ENCODE peak calls at places on chromosomes 2 and 18, in nine cellular contexts. One of them, this sample, is unnamed. For H3K27me3 and H3K36me3, the result is how much of the 10 kb centered on the place peaks cover.

GRCh38 chr2:101518470-101519172 is 43.7 kb upstream of the RFX8 start:
- DNase-seq in neural progenitor cell: peak
- DNase-seq in body of pancreas: peak
- DNase-seq in psoas muscle: no peak
- DNase-seq in colonic mucosa: peak
- DNase-seq in cardiac muscle cell: peak
- DNase-seq in PC-9: peak
- DNase-seq in aorta: no peak
- DNase-seq in GM23248: peak
- DNase-seq in this sample: no peak

GRCh38 chr2:182228741-182229140 is 198.1 kb downstream of the PDE1A start:
- DNase-seq in neural progenitor cell: no peak
- DNase-seq in body of pancreas: no peak
- DNase-seq in psoas muscle: no peak
- DNase-seq in colonic mucosa: no peak
- DNase-seq in cardiac muscle cell: no peak
- DNase-seq in PC-9: no peak
- DNase-seq in aorta: no peak
- DNase-seq in GM23248: peak
- DNase-seq in this sample: no peak

GRCh38 chr2:8234757-8235374 is 447.0 kb upstream of the ID2 start:
- DNase-seq in neural progenitor cell: no peak
- DNase-seq in body of pancreas: no peak
- DNase-seq in psoas muscle: no peak
- DNase-seq in colonic mucosa: no peak
- DNase-seq in cardiac muscle cell: no peak
- DNase-seq in PC-9: no peak
- DNase-seq in aorta: no peak
- DNase-seq in GM23248: no peak
- DNase-seq in this sample: no peak

GRCh38 chr2:17311771-17312511 is 206.3 kb downstream of the RAD51AP2 start:
- DNase-seq in neural progenitor cell: no peak
- DNase-seq in body of pancreas: no peak
- DNase-seq in psoas muscle: no peak
- DNase-seq in colonic mucosa: no peak
- DNase-seq in cardiac muscle cell: no peak
- DNase-seq in PC-9: no peak
- DNase-seq in aorta: no peak
- DNase-seq in GM23248: peak
- DNase-seq in this sample: no peak

GRCh38 chr2:95276244-95276887 is 2.1 kb downstream of the PROM2 start:
- DNase-seq in neural progenitor cell: no peak
- DNase-seq in body of pancreas: peak
- DNase-seq in psoas muscle: peak
- DNase-seq in colonic mucosa: no peak
- DNase-seq in cardiac muscle cell: no peak
- DNase-seq in PC-9: no peak
- DNase-seq in aorta: peak
- DNase-seq in GM23248: no peak
- DNase-seq in this sample: no peak

GRCh38 chr2:11315074-11315705 is 29.2 kb downstream of the ROCK2 start:
- DNase-seq in neural progenitor cell: no peak
- DNase-seq in body of pancreas: no peak
- DNase-seq in psoas muscle: no peak
- DNase-seq in colonic mucosa: no peak
- DNase-seq in cardiac muscle cell: no peak
- DNase-seq in PC-9: no peak
- DNase-seq in aorta: no peak
- DNase-seq in GM23248: no peak
- DNase-seq in this sample: no peak

GRCh38 chr18:34709104-34709503 is 994 bp upstream of the DTNA start:
- DNase-seq in neural progenitor cell: no peak
- DNase-seq in body of pancreas: no peak
- DNase-seq in psoas muscle: peak
- DNase-seq in colonic mucosa: no peak
- DNase-seq in cardiac muscle cell: no peak
- DNase-seq in PC-9: no peak
- DNase-seq in aorta: no peak
- DNase-seq in GM23248: peak
- DNase-seq in this sample: no peak

GRCh38 chr2:143635302-143635701 is 506.1 kb downstream of the ARHGAP15 start:
- DNase-seq in neural progenitor cell: no peak
- DNase-seq in body of pancreas: no peak
- DNase-seq in psoas muscle: no peak
- DNase-seq in colonic mucosa: no peak
- DNase-seq in cardiac muscle cell: peak
- DNase-seq in PC-9: no peak
- DNase-seq in aorta: no peak
- DNase-seq in GM23248: no peak
- DNase-seq in this sample: no peak

GRCh38 chr2:98886066-98886554 is 49.9 kb downstream of the CRACDL start:
- DNase-seq in neural progenitor cell: no peak
- DNase-seq in body of pancreas: no peak
- DNase-seq in psoas muscle: no peak
- DNase-seq in colonic mucosa: no peak
- DNase-seq in cardiac muscle cell: no peak
- DNase-seq in PC-9: no peak
- DNase-seq in aorta: no peak
- DNase-seq in GM23248: no peak
- DNase-seq in this sample: peak

GRCh38 chr2:133568172-133568571 is at the start of gene NCKAP5:
- DNase-seq in neural progenitor cell: peak
- DNase-seq in body of pancreas: peak
- DNase-seq in psoas muscle: peak
- DNase-seq in colonic mucosa: peak
- DNase-seq in cardiac muscle cell: peak
- DNase-seq in PC-9: no peak
- DNase-seq in aorta: no peak
- DNase-seq in GM23248: peak
- DNase-seq in this sample: peak

GRCh38 chr2:60551241-60552095 is 2.0 kb downstream of the BCL11A start:
- DNase-seq in neural progenitor cell: peak
- DNase-seq in body of pancreas: peak
- DNase-seq in psoas muscle: no peak
- DNase-seq in colonic mucosa: peak
- DNase-seq in cardiac muscle cell: peak
- DNase-seq in PC-9: no peak
- DNase-seq in aorta: peak
- DNase-seq in GM23248: peak
- DNase-seq in this sample: no peak

GRCh38 chr2:60550151-60550983 is 3.1 kb downstream of the BCL11A start:
- DNase-seq in neural progenitor cell: peak
- DNase-seq in body of pancreas: peak
- DNase-seq in psoas muscle: peak
- DNase-seq in colonic mucosa: peak
- DNase-seq in cardiac muscle cell: peak
- DNase-seq in PC-9: no peak
- DNase-seq in aorta: peak
- DNase-seq in GM23248: peak
- DNase-seq in this sample: no peak

GRCh38 chr2:60552096-60552850 is 1.2 kb downstream of the BCL11A start:
- DNase-seq in neural progenitor cell: peak
- DNase-seq in body of pancreas: peak
- DNase-seq in psoas muscle: no peak
- DNase-seq in colonic mucosa: no peak
- DNase-seq in cardiac muscle cell: peak
- DNase-seq in PC-9: no peak
- DNase-seq in aorta: no peak
- DNase-seq in GM23248: peak
- DNase-seq in this sample: no peak

GRCh38 chr2:60549250-60550150 is 4.0 kb downstream of the BCL11A start:
- DNase-seq in neural progenitor cell: peak
- DNase-seq in body of pancreas: peak
- DNase-seq in psoas muscle: peak
- DNase-seq in colonic mucosa: peak
- DNase-seq in cardiac muscle cell: peak
- DNase-seq in PC-9: no peak
- DNase-seq in aorta: no peak
- DNase-seq in GM23248: peak
- DNase-seq in this sample: no peak

GRCh38 chr2:60550984-60551240 is 2.5 kb downstream of the BCL11A start:
- DNase-seq in neural progenitor cell: no peak
- DNase-seq in body of pancreas: no peak
- DNase-seq in psoas muscle: no peak
- DNase-seq in colonic mucosa: no peak
- DNase-seq in cardiac muscle cell: no peak
- DNase-seq in PC-9: no peak
- DNase-seq in aorta: no peak
- DNase-seq in GM23248: no peak
- DNase-seq in this sample: no peak
- H3K27me3 ChIP-seq in neural progenitor cell: under half
- H3K27me3 ChIP-seq in body of pancreas: under half
- H3K27me3 ChIP-seq in psoas muscle: under half
- H3K27me3 ChIP-seq in colonic mucosa: under half
- H3K27me3 ChIP-seq in cardiac muscle cell: under half
- H3K27me3 ChIP-seq in PC-9: half or more
- H3K27me3 ChIP-seq in aorta: under half
- H3K27me3 ChIP-seq in GM23248: under half
- H3K27me3 ChIP-seq in this sample: under half

DNA sequence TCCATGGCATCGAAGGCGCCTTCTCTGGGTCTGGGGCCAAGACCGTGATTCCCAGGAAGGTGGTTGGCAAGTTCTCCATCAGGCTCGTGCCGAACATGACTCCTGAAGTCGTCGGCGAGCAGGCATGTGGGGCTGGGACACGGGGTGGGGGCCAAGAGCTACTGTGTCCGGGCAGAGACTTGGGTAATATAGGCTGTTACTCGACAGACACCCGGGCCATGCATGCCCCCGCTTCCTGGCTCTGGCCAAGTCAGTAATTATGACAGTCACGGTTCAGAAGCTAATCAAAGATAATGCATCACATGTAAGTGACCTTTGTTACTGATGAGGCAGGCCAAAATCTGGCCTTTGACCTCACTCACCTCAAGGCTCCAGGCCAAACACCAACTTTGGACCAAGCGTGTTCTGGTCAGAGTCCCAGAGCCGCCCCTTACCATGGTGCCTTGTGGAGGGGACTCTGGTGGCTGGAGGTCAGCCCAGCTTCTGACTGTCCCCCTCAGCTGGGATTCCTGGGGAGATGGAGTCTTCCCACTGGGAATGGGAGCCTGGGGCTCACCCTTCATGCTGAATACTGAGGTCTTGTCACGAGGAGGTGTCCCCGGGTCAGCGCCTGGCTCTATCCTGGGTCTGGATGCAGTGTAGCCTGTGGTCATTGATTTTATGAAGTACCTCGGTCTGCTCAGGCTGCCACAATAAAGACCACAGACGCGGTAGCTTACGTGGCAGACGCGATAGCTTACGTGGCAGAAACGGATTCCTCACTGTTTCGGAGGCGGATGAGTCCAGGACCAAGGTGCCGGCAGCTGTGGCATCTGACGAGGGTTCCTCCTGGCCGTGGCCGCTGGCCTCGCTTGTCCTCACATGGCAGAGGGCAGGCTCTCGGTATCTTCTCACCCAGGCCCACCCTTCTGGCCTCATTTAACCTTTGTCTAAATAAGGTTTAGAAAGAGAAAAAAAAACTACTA is 17.7 kb upstream of the CNDP1 start:
- DNase-seq in neural progenitor cell: no peak
- DNase-seq in body of pancreas: no peak
- DNase-seq in psoas muscle: no peak
- DNase-seq in colonic mucosa: no peak
- DNase-seq in cardiac muscle cell: no peak
- DNase-seq in PC-9: no peak
- DNase-seq in aorta: no peak
- DNase-seq in GM23248: no peak
- DNase-seq in this sample: no peak
- H3K36me3 ChIP-seq in neural progenitor cell: under half
- H3K36me3 ChIP-seq in body of pancreas: under half
- H3K36me3 ChIP-seq in psoas muscle: under half
- H3K36me3 ChIP-seq in colonic mucosa: under half
- H3K36me3 ChIP-seq in cardiac muscle cell: under half
- H3K36me3 ChIP-seq in PC-9: under half
- H3K36me3 ChIP-seq in aorta: under half
- H3K36me3 ChIP-seq in GM23248: under half
- H3K36me3 ChIP-seq in this sample: half or more

DNA sequence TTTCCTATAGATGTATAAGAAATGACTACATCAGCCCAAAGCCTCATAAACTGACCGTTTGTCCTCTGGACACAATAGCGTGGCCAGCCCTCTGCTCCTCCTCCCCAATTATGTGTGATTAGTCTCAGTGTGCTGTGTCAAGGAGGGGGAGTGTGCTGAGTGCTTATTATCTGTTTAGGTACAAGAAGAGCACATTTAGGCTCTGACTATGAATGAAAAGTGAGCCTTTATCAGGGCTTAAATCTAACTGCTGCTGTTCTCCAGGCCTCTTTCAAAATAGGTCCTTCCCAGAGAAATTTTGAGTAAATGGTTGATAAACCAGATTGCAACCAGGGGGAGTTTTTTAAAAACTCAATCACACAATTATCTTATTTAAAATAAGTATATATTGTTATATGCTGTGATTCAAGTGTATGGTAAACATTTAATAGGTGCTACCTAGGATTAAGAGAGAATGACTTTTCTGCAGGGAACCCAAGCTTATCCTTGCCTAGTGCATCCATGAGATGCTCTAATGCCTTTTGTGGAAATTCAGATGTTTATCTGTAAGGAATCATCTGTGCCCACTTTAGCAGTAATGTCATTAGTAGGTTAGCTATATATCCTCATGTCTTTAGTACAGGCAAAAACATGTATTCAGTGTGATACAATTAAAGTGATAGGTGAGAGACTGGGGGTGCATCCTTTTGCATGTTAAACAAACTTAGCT is 168.7 kb upstream of the SIX3 start:
- DNase-seq in neural progenitor cell: peak
- DNase-seq in body of pancreas: no peak
- DNase-seq in psoas muscle: no peak
- DNase-seq in colonic mucosa: no peak
- DNase-seq in cardiac muscle cell: no peak
- DNase-seq in PC-9: no peak
- DNase-seq in aorta: no peak
- DNase-seq in GM23248: no peak
- DNase-seq in this sample: no peak
- H3K27me3 ChIP-seq in neural progenitor cell: under half
- H3K27me3 ChIP-seq in body of pancreas: under half
- H3K27me3 ChIP-seq in psoas muscle: under half
- H3K27me3 ChIP-seq in colonic mucosa: under half
- H3K27me3 ChIP-seq in cardiac muscle cell: half or more
- H3K27me3 ChIP-seq in PC-9: under half
- H3K27me3 ChIP-seq in aorta: under half
- H3K27me3 ChIP-seq in GM23248: under half
- H3K27me3 ChIP-seq in this sample: under half

DNA sequence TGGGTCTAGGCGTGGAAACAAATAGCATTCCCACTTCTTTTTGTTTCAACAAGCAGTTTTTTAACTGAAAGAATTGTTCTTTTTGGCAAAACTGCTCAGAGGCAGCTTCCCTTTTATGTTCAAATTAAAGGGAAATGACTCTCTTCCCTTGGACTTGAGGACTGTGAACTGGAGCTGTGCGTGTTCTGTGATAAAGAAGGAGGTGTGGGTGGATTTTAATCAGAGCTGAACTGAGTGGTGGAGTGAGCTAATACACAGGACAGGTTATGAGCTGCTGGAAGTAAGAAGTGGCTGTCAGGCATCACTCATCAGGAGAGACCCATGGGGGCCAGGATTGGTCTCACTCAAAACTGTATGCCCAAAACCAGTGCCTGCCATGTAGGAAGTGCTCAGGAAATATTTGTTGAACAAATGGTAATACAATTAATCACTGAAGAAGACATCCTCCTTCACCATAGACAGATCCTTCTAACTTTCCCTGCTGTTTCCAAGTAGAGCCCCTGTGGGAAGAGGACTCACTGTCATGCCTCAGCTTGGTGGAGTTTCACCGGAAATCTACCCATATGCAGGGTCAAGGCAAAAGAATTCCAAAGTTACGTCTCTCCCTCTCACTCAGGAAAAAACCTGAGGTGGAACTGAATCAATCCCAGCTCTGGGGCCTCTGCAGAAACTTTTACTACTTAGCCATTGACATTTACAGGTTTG is 55.9 kb downstream of the FEZ2 start:
- DNase-seq in neural progenitor cell: no peak
- DNase-seq in body of pancreas: no peak
- DNase-seq in psoas muscle: no peak
- DNase-seq in colonic mucosa: no peak
- DNase-seq in cardiac muscle cell: peak
- DNase-seq in PC-9: no peak
- DNase-seq in aorta: no peak
- DNase-seq in GM23248: peak
- DNase-seq in this sample: no peak
- H3K36me3 ChIP-seq in neural progenitor cell: under half
- H3K36me3 ChIP-seq in body of pancreas: under half
- H3K36me3 ChIP-seq in psoas muscle: under half
- H3K36me3 ChIP-seq in colonic mucosa: under half
- H3K36me3 ChIP-seq in cardiac muscle cell: under half
- H3K36me3 ChIP-seq in PC-9: under half
- H3K36me3 ChIP-seq in aorta: under half
- H3K36me3 ChIP-seq in GM23248: half or more
- H3K36me3 ChIP-seq in this sample: under half